ENCODE peak calls at places on chromosomes 16 and 17, in four cellular contexts. Z is SK-N-SH, A is H1, Y is K562. T is an unnamed sample.

GRCh38 chr17:16273499-16273898 is 56.5 kb downstream of the PIGL start:
- DNase-seq in Z (no peak), A (no peak), Y (peak), T (no peak)

GRCh38 chr16:83116274-83116892 is 489.6 kb downstream of the CDH13 start:
- DNase-seq in Z (no peak), A (no peak), Y (no peak), T (peak)

GRCh38 chr17:81900181-81900820 is 1.7 kb upstream of the NPB start:
- DNase-seq in Z (no peak), A (no peak), Y (no peak), T (no peak)

GRCh38 chr17:1810450-1811103 is 19.1 kb downstream of the SMYD4 start:
- DNase-seq in Z (no peak), A (no peak), Y (no peak), T (no peak)

GRCh38 chr17:957856-958421 is 21.6 kb downstream of the NXN start:
- DNase-seq in Z (no peak), A (no peak), Y (no peak), T (no peak)

GRCh38 chr17:74347646-74348045 is 14.0 kb downstream of the BTBD17 start:
- DNase-seq in Z (no peak), A (no peak), Y (no peak), T (no peak)

GRCh38 chr17:11077673-11078072 is 163.3 kb upstream of the SHISA6 start:
- DNase-seq in Z (no peak), A (no peak), Y (no peak), T (no peak)

GRCh38 chr16:71853413-71853812 is 7.6 kb downstream of the ATXN1L start:
- DNase-seq in Z (no peak), A (no peak), Y (no peak), T (no peak)

GRCh38 chr17:51397361-51398127 is 137.2 kb downstream of the UTP18 start:
- DNase-seq in Z (no peak), A (no peak), Y (no peak), T (no peak)

GRCh38 chr16:88536971-88537751 is 33.0 kb upstream of the ZC3H18 start:
- DNase-seq in Z (peak), A (no peak), Y (no peak), T (peak)

GRCh38 chr17:46063239-46063638 is 64.2 kb downstream of the STH start:
- DNase-seq in Z (no peak), A (no peak), Y (no peak), T (no peak)

GRCh38 chr17:34974794-34975428 is 5.4 kb upstream of the LIG3 start:
- DNase-seq in Z (no peak), A (peak), Y (no peak), T (no peak)

GRCh38 chr17:45852535-45853297 is 8.0 kb downstream of the SPPL2C start:
- DNase-seq in Z (peak), A (peak), Y (peak), T (peak)

GRCh38 chr17:78683031-78683961 is 98.8 kb downstream of the CYTH1 start:
- DNase-seq in Z (no peak), A (no peak), Y (no peak), T (no peak)

GRCh38 chr17:7322520-7323194 is 6.5 kb downstream of the NEURL4 start:
- DNase-seq in Z (no peak), A (no peak), Y (no peak), T (no peak)

GRCh38 chr16:12539185-12539929 is 264.3 kb downstream of the CPPED1 start:
- DNase-seq in Z (no peak), A (no peak), Y (no peak), T (no peak)

GRCh38 chr17:16872836-16873653 is 98.9 kb downstream of the TNFRSF13B start:
- DNase-seq in Z (peak), A (peak), Y (peak), T (peak)

GRCh38 chr16:25751230-25751629 is 59.5 kb downstream of the HS3ST4 start:
- DNase-seq in Z (no peak), A (no peak), Y (no peak), T (no peak)

GRCh38 chr17:979211-979538 is 401 bp downstream of the NXN start:
- DNase-seq in Z (no peak), A (no peak), Y (no peak), T (no peak)

GRCh38 chr17:4881761-4882555 is 17.4 kb upstream of the C17orf107 start:
- DNase-seq in Z (peak), A (peak), Y (peak), T (peak)

GRCh38 chr16:12462690-12463646 is 340.7 kb downstream of the CPPED1 start:
- DNase-seq in Z (no peak), A (no peak), Y (no peak), T (no peak)

GRCh38 chr16:81632392-81633146 is 146.5 kb upstream of the PLCG2 start:
- DNase-seq in Z (no peak), A (no peak), Y (peak), T (no peak)

GRCh38 chr17:1049446-1050225 is 52.7 kb downstream of the TIMM22 start:
- DNase-seq in Z (no peak), A (no peak), Y (no peak), T (no peak)

GRCh38 chr16:23679274-23679985 is 741 bp downstream of the PLK1 start:
- DNase-seq in Z (peak), A (peak), Y (peak), T (peak)

GRCh38 chr17:65163990-65164495 is 26.9 kb downstream of the RGS9 start:
- DNase-seq in Z (no peak), A (no peak), Y (peak), T (no peak)

GRCh38 chr17:59361386-59361785 is 29.9 kb downstream of the YPEL2 start:
- DNase-seq in Z (no peak), A (no peak), Y (no peak), T (no peak)

GRCh38 chr17:81573794-81574642 is 21.9 kb upstream of the FAAP100 start:
- DNase-seq in Z (peak), A (no peak), Y (no peak), T (no peak)

GRCh38 chr17:79836952-79837887 is 2.0 kb downstream of the CBX4 start:
- DNase-seq in Z (peak), A (peak), Y (no peak), T (peak)
- TF ChIP-seq TEAD4 in Z (no peak), A (no peak), Y (no peak), T (no peak)

GRCh38 chr17:31171711-31172110 is 76.9 kb downstream of the NF1 start:
- DNase-seq in Z (no peak), A (no peak), Y (no peak), T (no peak)
- TF ChIP-seq TEAD4 in Z (no peak), A (no peak), Y (no peak), T (no peak)

GRCh38 chr17:13297198-13297597 is 279.4 kb upstream of the ELAC2 start:
- DNase-seq in Z (no peak), A (no peak), Y (no peak), T (no peak)
- TF ChIP-seq TEAD4 in Z (no peak), A (no peak), Y (no peak), T (no peak)

DNA sequence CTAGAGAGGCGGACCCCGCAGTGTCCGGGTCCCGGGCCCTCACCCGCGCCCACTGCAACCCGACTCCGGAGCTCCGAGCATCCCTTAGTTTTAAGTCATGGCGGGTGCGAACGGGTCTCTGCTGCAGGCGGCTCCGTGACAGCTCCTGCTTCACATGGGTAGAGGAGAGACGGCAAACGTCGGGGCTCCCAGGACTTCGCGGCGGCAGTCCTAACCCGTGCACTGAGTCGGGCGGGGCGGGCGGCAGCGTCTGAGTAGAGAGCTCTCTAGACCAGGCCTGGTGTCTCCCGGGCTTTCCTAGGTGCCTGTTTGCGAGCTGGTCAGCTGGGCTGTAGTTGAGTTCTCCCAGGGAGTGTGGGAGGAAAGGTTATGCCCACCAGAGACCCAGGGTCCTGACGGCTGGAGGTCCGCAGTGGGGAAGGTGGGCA is 345 bp downstream of the TSC2 start:
- DNase-seq in Z (no peak), A (no peak), Y (no peak), T (no peak)
- TF ChIP-seq TEAD4 in Z (no peak), A (no peak), Y (no peak), T (no peak)

DNA sequence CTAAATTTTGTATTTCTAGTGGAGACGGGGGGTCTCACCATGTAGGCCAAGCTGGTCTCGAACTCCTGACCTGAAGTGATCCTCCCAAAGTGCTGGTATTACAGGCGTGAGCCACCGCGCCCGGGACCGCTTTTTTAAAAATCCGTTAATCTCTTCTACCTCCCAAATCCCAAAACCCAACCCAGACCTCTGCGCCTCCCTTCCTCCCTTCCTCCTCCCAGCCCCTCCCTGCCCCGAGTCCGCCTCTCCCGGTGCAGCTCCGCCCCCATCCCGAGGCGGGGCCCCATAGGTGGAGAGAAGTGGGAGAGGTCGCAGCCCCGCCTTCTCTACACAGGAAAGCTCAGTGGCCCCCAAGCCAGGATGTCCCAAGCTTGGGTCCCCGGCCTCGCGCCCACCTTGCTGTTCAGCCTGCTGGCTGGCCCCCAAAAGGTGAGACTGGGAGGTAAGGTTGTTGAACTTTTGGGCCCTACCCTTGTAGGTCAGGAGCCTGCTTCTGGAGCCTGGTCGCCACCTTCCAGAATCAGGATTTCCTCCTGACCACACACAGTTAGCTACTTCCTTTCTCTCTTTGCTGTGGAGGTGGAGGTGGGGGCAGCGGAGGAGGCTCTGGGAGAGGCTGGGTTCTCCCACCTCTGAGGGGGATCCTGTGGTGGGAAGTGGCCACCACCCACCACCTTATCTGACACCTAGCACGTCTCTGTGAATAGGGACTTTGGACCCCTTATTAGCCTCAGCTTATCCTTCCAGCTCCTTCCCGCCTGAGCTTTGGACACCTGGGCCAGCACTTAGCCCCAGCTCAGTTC is at the start of gene TMEM92:
- DNase-seq in Z (peak), A (peak), Y (peak), T (peak)
- TF ChIP-seq TEAD4 in Z (no peak), A (no peak), Y (no peak), T (no peak)

DNA sequence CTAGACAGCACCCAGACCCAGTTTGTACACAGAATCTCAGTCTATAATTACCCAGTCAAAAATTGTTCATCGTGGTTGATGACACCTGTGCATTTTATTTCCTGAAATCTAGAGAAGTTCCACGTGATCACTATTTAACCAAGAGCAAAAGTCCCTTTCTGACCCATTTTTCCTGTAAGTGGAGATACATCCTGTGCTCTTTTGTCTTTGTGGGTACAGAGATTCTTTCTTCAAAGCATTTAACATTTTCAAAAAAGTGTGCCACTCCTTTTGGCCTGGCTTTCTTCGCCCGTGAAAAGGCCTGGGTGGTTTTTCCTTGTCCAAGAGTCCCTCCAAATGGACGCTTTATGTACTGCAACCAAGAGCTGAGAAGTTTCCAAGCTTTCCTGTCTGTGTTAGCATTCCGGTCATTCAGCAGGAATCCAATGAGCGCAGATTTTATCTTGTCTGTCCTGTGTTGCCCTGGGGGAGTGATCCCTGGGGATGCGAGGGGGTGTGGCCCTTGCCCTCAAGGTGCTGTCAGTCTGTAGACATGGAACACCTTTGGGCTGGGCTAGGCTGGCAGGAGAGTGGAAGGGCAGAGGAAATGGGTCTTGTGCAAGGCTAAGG is 161.1 kb upstream of the CACNG5 start:
- DNase-seq in Z (peak), A (peak), Y (peak), T (peak)
- TF ChIP-seq TEAD4 in Z (no peak), A (no peak), Y (no peak), T (no peak)

DNA sequence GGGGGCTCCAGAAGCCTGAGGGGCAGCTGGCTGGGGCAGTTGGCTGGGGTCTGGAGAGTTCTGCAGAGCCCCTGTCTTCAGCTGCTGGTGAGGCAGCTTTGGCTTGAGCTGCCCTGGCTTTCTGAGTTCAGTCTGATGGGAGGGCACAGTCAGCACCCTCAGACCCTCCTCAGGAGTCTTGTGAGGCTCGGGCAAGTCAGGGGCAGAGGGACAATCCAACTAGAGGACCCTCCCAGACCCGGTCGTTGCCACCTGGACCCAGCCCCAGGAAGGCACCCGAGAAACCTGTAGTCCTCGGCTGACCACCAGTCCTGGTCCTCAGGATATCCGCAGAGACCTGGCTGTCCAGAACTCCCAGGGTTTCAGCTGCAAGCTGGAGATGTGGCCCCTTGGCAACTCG is 1.9 kb downstream of the CARD14 start:
- DNase-seq in Z (no peak), A (no peak), Y (no peak), T (no peak)
- TF ChIP-seq TEAD4 in Z (no peak), A (no peak), Y (no peak), T (no peak)

DNA sequence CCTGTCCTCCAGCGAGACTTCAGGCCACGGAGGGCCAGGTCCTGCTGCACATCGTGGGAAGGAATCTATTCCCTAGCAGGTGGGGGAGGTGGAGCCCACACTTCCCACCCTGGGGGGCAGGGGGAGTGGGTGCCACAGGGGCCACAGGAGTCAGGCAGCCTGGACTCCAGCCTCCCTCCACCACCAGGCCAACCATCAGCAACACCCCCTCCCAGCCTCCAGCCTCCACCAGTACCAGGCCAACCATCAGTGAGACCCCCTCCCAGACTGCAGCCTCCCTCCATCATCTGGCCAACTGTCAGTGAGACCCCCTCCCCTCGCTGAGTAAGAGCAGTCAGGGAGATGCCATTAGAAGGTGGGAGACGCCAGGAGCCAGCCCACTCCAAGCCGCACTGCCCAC is 34.0 kb upstream of the GSG1L start:
- DNase-seq in Z (no peak), A (no peak), Y (no peak), T (no peak)
- TF ChIP-seq TEAD4 in Z (no peak), A (no peak), Y (no peak), T (no peak)